ENCODE peak calls at places on chromosomes 3 and 15, in six cellular contexts. R is omental fat pad; V is RWPE2; F is activated naive CD8-positive, alpha-beta T cell treated with anti-CD3 and anti-CD28 coated beads, Interleukin-2, amount 50 U/mL, for 24 hours; Q is right cardiac atrium; H is naive thymus-derived CD4-positive, alpha-beta T cell. Y is an unnamed sample.

GRCh38 chr3:37985637-37986320 is 4.8 kb upstream of the VILL start:
- ATAC-seq in Q (peak), H (no peak), F (no peak), R (no peak), V (no peak), Y (no peak)

GRCh38 chr15:45660231-45660979 is 25.6 kb downstream of the SQOR start:
- ATAC-seq in Q (peak), F (no peak), R (no peak), H (no peak), V (no peak), Y (no peak)

GRCh38 chr3:138496436-138496835 is 62.0 kb downstream of the ESYT3 start:
- ATAC-seq in F (no peak), Q (no peak), H (no peak), V (no peak), R (no peak), Y (no peak)

GRCh38 chr15:39347453-39347852 is 233.4 kb upstream of the THBS1 start:
- ATAC-seq in H (no peak), V (no peak), R (no peak), F (no peak), Q (no peak), Y (no peak)

GRCh38 chr3:124412642-124413041 is 317.6 kb upstream of the UMPS start:
- ATAC-seq in Q (no peak), R (no peak), F (no peak), V (no peak), H (no peak), Y (no peak)

GRCh38 chr3:142961539-142961938 is 1.9 kb downstream of the PAQR9 start:
- ATAC-seq in F (no peak), R (no peak), V (no peak), Q (no peak), H (no peak), Y (no peak)

GRCh38 chr3:147383617-147384016 is 22.7 kb downstream of the ZIC4 start:
- ATAC-seq in F (no peak), H (no peak), R (no peak), Q (no peak), V (no peak), Y (no peak)

GRCh38 chr3:32443471-32443870 is 51.8 kb downstream of the CMTM7 start:
- ATAC-seq in R (no peak), F (peak), H (peak), Q (no peak), V (peak), Y (peak)

GRCh38 chr3:24451461-24452099 is 43.1 kb downstream of the THRB start:
- ATAC-seq in H (no peak), Q (peak), V (peak), R (peak), F (no peak), Y (no peak)

GRCh38 chr15:47602124-47602523 is 115.2 kb upstream of the SEMA6D start:
- ATAC-seq in H (no peak), F (no peak), V (no peak), Q (no peak), R (no peak), Y (no peak)

GRCh38 chr15:52486003-52486996 is 42.4 kb downstream of the MYO5A start:
- ATAC-seq in R (no peak), H (no peak), F (no peak), Q (no peak), V (no peak), Y (no peak)

GRCh38 chr3:196013587-196014487 is 68.1 kb downstream of the TFRC start:
- ATAC-seq in Q (no peak), V (no peak), H (no peak), F (no peak), R (no peak), Y (no peak)

GRCh38 chr15:52309154-52309548 is 13.5 kb upstream of the MYO5C start:
- ATAC-seq in H (no peak), V (no peak), R (no peak), F (no peak), Q (no peak), Y (no peak)

GRCh38 chr3:90261481-90262433 is 1154.3 kb downstream of the EPHA3 start:
- ATAC-seq in H (no peak), Q (peak), V (no peak), F (no peak), R (no peak), Y (no peak)

GRCh38 chr15:49715213-49715612 is 94.4 kb downstream of the DTWD1 start:
- ATAC-seq in H (no peak), Q (no peak), F (no peak), V (no peak), R (no peak), Y (no peak)

GRCh38 chr15:65287515-65287845 is 797 bp upstream of the PARP16 start:
- ATAC-seq in F (no peak), H (no peak), R (no peak), V (no peak), Q (no peak), Y (no peak)